ENCODE peak calls at places on chromosomes 11 and 22, in seven cellular contexts. D, Z, I, M, P, H and O are unnamed samples.

GRCh38 chr11:111532365-111532709 is 8.2 kb upstream of the LAYN start:
- DNase-seq in H (no peak), Z (no peak), D (no peak), I (no peak), M (no peak), P (no peak), O (peak)

GRCh38 chr11:18778468-18778867 is 13.1 kb downstream of the PTPN5 start:
- DNase-seq in H (no peak), I (no peak), D (no peak), Z (no peak), M (no peak), P (no peak), O (no peak)

GRCh38 chr11:58921778-58922390 is 17.4 kb upstream of the GLYATL1 start:
- DNase-seq in I (no peak), M (no peak), P (no peak), Z (no peak), D (no peak), H (no peak), O (no peak)

GRCh38 chr11:29606596-29606995 is 410.2 kb downstream of the KCNA4 start:
- DNase-seq in D (no peak), H (no peak), I (no peak), M (no peak), P (no peak), Z (no peak), O (no peak)

GRCh38 chr11:114208371-114208770 is 87.8 kb upstream of the NNMT start:
- DNase-seq in I (no peak), D (no peak), P (peak), Z (no peak), M (no peak), H (no peak), O (no peak)

GRCh38 chr11:20065040-20065805 is 95.1 kb downstream of the DBX1 start:
- DNase-seq in I (no peak), Z (no peak), P (no peak), M (no peak), H (no peak), D (no peak), O (no peak)

GRCh38 chr11:108693852-108694251 is 29.0 kb downstream of the DDX10 start:
- DNase-seq in D (no peak), H (no peak), I (no peak), M (no peak), Z (no peak), P (no peak), O (peak)

GRCh38 chr11:67996622-67997459 is 7.1 kb downstream of the UNC93B1 start:
- DNase-seq in M (no peak), Z (no peak), D (no peak), I (peak), H (peak), P (no peak), O (peak)

GRCh38 chr22:27982630-27983180 is 63.6 kb upstream of the PITPNB start:
- DNase-seq in M (no peak), H (no peak), D (no peak), P (no peak), I (no peak), Z (no peak), O (no peak)

GRCh38 chr22:43226368-43226979 is 39.5 kb upstream of the TTLL12 start:
- DNase-seq in D (no peak), P (no peak), M (no peak), I (no peak), Z (no peak), H (no peak), O (peak)

GRCh38 chr11:10323793-10324170 is 18.9 kb downstream of the ADM start:
- DNase-seq in H (no peak), Z (no peak), D (no peak), I (no peak), P (no peak), M (no peak), O (peak)

GRCh38 chr22:42500164-42500835 is 19.3 kb downstream of the RRP7A start:
- DNase-seq in M (peak), I (peak), D (peak), H (peak), P (peak), Z (peak), O (peak)

GRCh38 chr22:42757475-42757874 is 36.8 kb upstream of the A4GALT start:
- DNase-seq in D (no peak), H (no peak), M (no peak), P (no peak), I (no peak), Z (no peak), O (no peak)

GRCh38 chr22:46673205-46673604 is 53.0 kb downstream of the GRAMD4 start:
- DNase-seq in H (no peak), D (no peak), Z (no peak), I (no peak), P (no peak), M (no peak), O (peak)

GRCh38 chr11:1297011-1297575 is 12.3 kb downstream of the TOLLIP start:
- DNase-seq in Z (no peak), P (no peak), I (no peak), M (no peak), H (no peak), D (no peak), O (no peak)

GRCh38 chr11:80085563-80085962 is 644.7 kb upstream of the TENM4 start:
- DNase-seq in Z (no peak), D (no peak), I (no peak), H (no peak), P (no peak), M (no peak), O (no peak)

GRCh38 chr11:124788521-124788920 is 11.7 kb downstream of the MSANTD2 start:
- DNase-seq in Z (no peak), D (no peak), P (no peak), H (no peak), M (no peak), I (no peak), O (peak)

GRCh38 chr11:102158151-102158734 is 48.0 kb downstream of the YAP1 start:
- DNase-seq in H (no peak), I (no peak), P (no peak), M (no peak), Z (no peak), D (no peak), O (peak)

GRCh38 chr11:124633355-124633754 is 10.7 kb downstream of the TBRG1 start:
- DNase-seq in D (no peak), H (peak), M (no peak), Z (no peak), I (no peak), P (peak), O (peak)

GRCh38 chr11:131689049-131689925 is 318.9 kb downstream of the NTM start:
- DNase-seq in P (no peak), M (no peak), Z (no peak), I (no peak), H (no peak), D (no peak), O (no peak)

GRCh38 chr11:116518141-116518540 is 254.6 kb downstream of the BUD13 start:
- DNase-seq in D (no peak), I (no peak), P (no peak), H (no peak), Z (no peak), M (no peak), O (no peak)

GRCh38 chr11:20601221-20601914 is 2.0 kb downstream of the SLC6A5 start:
- DNase-seq in P (no peak), Z (no peak), I (no peak), D (no peak), H (no peak), M (no peak), O (no peak)

GRCh38 chr11:120339394-120339890 is 3.2 kb downstream of the ARHGEF12 start:
- DNase-seq in Z (no peak), D (no peak), H (no peak), P (peak), M (peak), I (no peak), O (peak)

GRCh38 chr22:24772493-24773220 is 1.9 kb downstream of the PIWIL3 start:
- DNase-seq in D (no peak), P (peak), M (no peak), I (no peak), Z (no peak), H (peak), O (peak)

GRCh38 chr11:15903246-15903645 is 453.1 kb downstream of the SOX6 start:
- DNase-seq in M (no peak), P (no peak), I (no peak), H (no peak), Z (no peak), D (no peak), O (peak)

GRCh38 chr22:49203863-49204598 is 623.6 kb downstream of the BRD1 start:
- DNase-seq in D (no peak), I (no peak), P (no peak), H (no peak), M (no peak), Z (no peak), O (no peak)

GRCh38 chr11:17744151-17744940 is 9.8 kb downstream of the KCNC1 start:
- DNase-seq in Z (no peak), H (no peak), D (no peak), I (no peak), P (no peak), M (no peak), O (peak)

GRCh38 chr11:15286465-15286864 is 171.7 kb downstream of the INSC start:
- DNase-seq in H (peak), Z (no peak), D (no peak), I (no peak), M (no peak), P (no peak), O (peak)

GRCh38 chr22:26711205-26711958 is 54.0 kb downstream of the MIAT start:
- DNase-seq in I (no peak), D (no peak), P (no peak), M (no peak), H (peak), Z (no peak), O (peak)

GRCh38 chr11:128587415-128587814 is at the start of gene ETS1:
- DNase-seq in I (no peak), D (no peak), Z (no peak), M (no peak), H (peak), P (no peak), O (no peak)

GRCh38 chr22:39494471-39495120 is 7.5 kb upstream of the MIEF1 start:
- DNase-seq in P (no peak), D (no peak), I (no peak), M (no peak), Z (no peak), H (no peak), O (peak)

GRCh38 chr11:205221-206001 is 1.8 kb downstream of the BET1L start:
- DNase-seq in Z (no peak), I (no peak), H (no peak), D (no peak), P (no peak), M (no peak), O (no peak)